ENCODE peak calls at places on chromosome 4, in five cellular contexts. I is BE2C, V is mucosa of descending colon, W is uterus, B is SK-N-SH. J is an unnamed sample.

GRCh38 chr4:26248647-26249046 is 72.2 kb upstream of the RBPJ start:
- DNase-seq in I (no peak), V (peak; percentile 63), W (peak; percentile 52), B (peak; percentile 46), J (no peak)

GRCh38 chr4:139715721-139716391 is 50.2 kb downstream of the MGST2 start:
- DNase-seq in I (no peak), V (no peak), W (no peak), B (no peak), J (no peak)

GRCh38 chr4:88533088-88533790 is 9.7 kb upstream of the PYURF start:
- DNase-seq in I (no peak), V (no peak), W (no peak), B (no peak), J (peak; percentile 64)

GRCh38 chr4:113116414-113117345 is 67.2 kb downstream of the ANK2 start:
- DNase-seq in I (peak; percentile 33), V (peak; percentile 3), W (no peak), B (no peak), J (no peak)

GRCh38 chr4:97646997-97647396 is 496.3 kb downstream of the STPG2 start:
- DNase-seq in I (peak; percentile 84), V (no peak), W (no peak), B (no peak), J (no peak)

GRCh38 chr4:178309890-178310289 is 867.7 kb upstream of the AGA start:
- DNase-seq in I (no peak), V (no peak), W (no peak), B (no peak), J (no peak)

GRCh38 chr4:139267301-139267700 is 12.7 kb downstream of the MGARP start:
- DNase-seq in I (no peak), V (no peak), W (no peak), B (no peak), J (no peak)

GRCh38 chr4:76998251-76998901 is 48.8 kb downstream of the SEPTIN11 start:
- DNase-seq in I (no peak), V (no peak), W (no peak), B (no peak), J (no peak)

GRCh38 chr4:84814100-84814750 is 152.3 kb downstream of the WDFY3 start:
- DNase-seq in I (peak; percentile 69), V (no peak), W (peak; percentile 24), B (no peak), J (no peak)

GRCh38 chr4:179831274-179831673 is 2389.0 kb upstream of the AGA start:
- DNase-seq in I (no peak), V (no peak), W (no peak), B (no peak), J (no peak)

GRCh38 chr4:83067058-83067639 is 32.2 kb downstream of the COPS4 start:
- DNase-seq in I (no peak), V (no peak), W (no peak), B (no peak), J (no peak)

GRCh38 chr4:141711211-141711610 is 74.8 kb downstream of the IL15 start:
- DNase-seq in I (peak; percentile 22), V (peak; percentile 41), W (no peak), B (no peak), J (no peak)

GRCh38 chr4:100895572-100896197 is 377.9 kb upstream of the EMCN start:
- DNase-seq in I (no peak), V (no peak), W (no peak), B (no peak), J (no peak)

GRCh38 chr4:90536408-90536807 is 409.2 kb downstream of the CCSER1 start:
- DNase-seq in I (peak; percentile 5), V (no peak), W (no peak), B (peak; percentile 10), J (no peak)

GRCh38 chr4:86223472-86223871 is 136.4 kb downstream of the MAPK10 start:
- DNase-seq in I (peak; percentile 45), V (no peak), W (no peak), B (peak; percentile 11), J (peak; percentile 90)

GRCh38 chr4:147157860-147158701 is 212.4 kb upstream of the TTC29 start:
- DNase-seq in I (peak; percentile 73), V (no peak), W (no peak), B (peak; percentile 78), J (peak; percentile 81)

GRCh38 chr4:140037353-140038030 is 116.5 kb downstream of the MAML3 start:
- DNase-seq in I (no peak), V (no peak), W (no peak), B (no peak), J (no peak)

GRCh38 chr4:8304827-8305695 is 35.5 kb downstream of the HTRA3 start:
- DNase-seq in I (peak; percentile 1), V (no peak), W (peak; percentile 4), B (no peak), J (no peak)

GRCh38 chr4:120228086-120228485 is 161.4 kb upstream of the MAD2L1 start:
- DNase-seq in I (no peak), V (no peak), W (no peak), B (no peak), J (no peak)

GRCh38 chr4:36283912-36284465 is 2.6 kb downstream of the DTHD1 start:
- DNase-seq in I (no peak), V (no peak), W (no peak), B (no peak), J (no peak)

GRCh38 chr4:151291485-151291884 is 14.5 kb downstream of the PRSS48 start:
- DNase-seq in I (no peak), V (no peak), W (no peak), B (no peak), J (no peak)

GRCh38 chr4:152415980-152416379 is 119.9 kb downstream of the FBXW7 start:
- DNase-seq in I (no peak), V (no peak), W (no peak), B (no peak), J (no peak)

GRCh38 chr4:185700048-185700447 is 111.9 kb downstream of the SORBS2 start:
- DNase-seq in I (peak; percentile 80), V (no peak), W (no peak), B (peak; percentile 33), J (no peak)

GRCh38 chr4:19030536-19030935 is 1009.0 kb upstream of the LCORL start:
- DNase-seq in I (no peak), V (no peak), W (no peak), B (no peak), J (no peak)

GRCh38 chr4:19030048-19030447 is 1008.5 kb upstream of the LCORL start:
- DNase-seq in I (no peak), V (no peak), W (no peak), B (no peak), J (no peak)

GRCh38 chr4:19025031-19025430 is 1003.5 kb upstream of the LCORL start:
- DNase-seq in I (no peak), V (no peak), W (no peak), B (no peak), J (no peak)

GRCh38 chr4:19024047-19024446 is 1002.5 kb upstream of the LCORL start:
- DNase-seq in I (no peak), V (no peak), W (no peak), B (no peak), J (no peak)

GRCh38 chr4:19026281-19026680 is 1004.7 kb upstream of the LCORL start:
- DNase-seq in I (no peak), V (no peak), W (peak; percentile 31), B (no peak), J (no peak)
- TF ChIP-seq CTCF in I (no peak), V (no peak), W (no peak), B (peak; percentile 33), J (no peak)

GRCh38 chr4:183284965-183285364 is 35.1 kb downstream of the CLDN22 start:
- DNase-seq in I (no peak), V (no peak), W (no peak), B (no peak), J (no peak)

GRCh38 chr4:183287309-183287659 is 32.8 kb downstream of the CLDN22 start:
- DNase-seq in I (no peak), V (no peak), W (no peak), B (no peak), J (no peak)

GRCh38 chr4:183287677-183288076 is 32.4 kb downstream of the CLDN22 start:
- DNase-seq in I (no peak), V (no peak), W (no peak), B (no peak), J (no peak)

GRCh38 chr4:183285886-183286285 is 34.2 kb downstream of the CLDN22 start:
- DNase-seq in I (no peak), V (no peak), W (no peak), B (no peak), J (no peak)

DNA sequence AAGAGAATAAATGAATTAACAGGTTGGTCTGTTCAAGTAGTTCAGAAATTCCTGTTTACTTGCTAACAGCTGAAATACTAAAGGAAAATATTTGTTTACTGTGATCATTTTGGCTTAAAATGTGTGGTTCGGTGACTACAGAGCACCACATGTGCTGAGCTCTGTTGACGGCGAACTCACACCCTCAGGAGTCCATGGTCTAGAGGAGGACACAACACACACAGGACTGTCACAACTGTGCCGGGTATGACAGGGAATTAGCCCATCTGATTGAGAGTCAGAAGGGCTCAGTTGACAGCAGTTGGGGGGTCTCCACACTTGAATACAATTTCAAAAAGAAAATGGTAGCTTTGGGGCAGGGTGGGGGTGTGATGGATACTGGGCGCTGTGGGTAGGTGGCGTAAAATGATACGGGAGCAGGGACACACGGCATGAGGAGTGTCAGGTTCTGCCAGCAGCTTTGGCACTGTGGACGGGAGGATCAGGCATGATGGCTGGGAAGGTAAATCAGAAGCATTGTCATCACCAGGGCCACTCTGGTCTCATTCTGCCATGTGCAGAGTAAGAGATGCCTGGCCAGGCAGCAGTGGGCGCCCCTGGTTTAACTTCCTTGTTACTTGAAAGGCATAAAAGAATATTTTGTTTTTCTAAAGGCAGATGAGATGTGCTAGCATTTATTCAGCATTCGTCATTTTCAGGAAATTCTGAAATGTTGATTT is 33.3 kb downstream of the CLDN22 start:
- DNase-seq in I (no peak), V (no peak), W (no peak), B (no peak), J (no peak)
- H3K4me1 ChIP-seq in I (no peaks in the 10 kb centered on the region), V (no peaks in the 10 kb centered on the region), W (no peaks in the 10 kb centered on the region), B (no peaks in the 10 kb centered on the region), J (no peaks in the 10 kb centered on the region)

GRCh38 chr4:99430106-99430505 is 5.0 kb downstream of the ADH7 start:
- DNase-seq in I (no peak), V (no peak), W (no peak), B (no peak), J (no peak)
- TF ChIP-seq CTCF in I (no peak), V (no peak), W (no peak), B (no peak), J (no peak)

GRCh38 chr4:57065730-57066482 is 44.3 kb downstream of the IGFBP7 start:
- DNase-seq in I (no peak), V (no peak), W (no peak), B (no peak), J (no peak)

GRCh38 chr4:57064120-57064519 is 46.1 kb downstream of the IGFBP7 start:
- DNase-seq in I (no peak), V (no peak), W (no peak), B (no peak), J (no peak)

GRCh38 chr4:57064811-57065711 is 45.1 kb downstream of the IGFBP7 start:
- DNase-seq in I (peak; percentile 19), V (peak; percentile 36), W (peak; percentile 70), B (peak; percentile 50), J (no peak)

GRCh38 chr4:57061395-57061794 is 48.8 kb downstream of the IGFBP7 start:
- DNase-seq in I (no peak), V (no peak), W (no peak), B (no peak), J (no peak)

DNA sequence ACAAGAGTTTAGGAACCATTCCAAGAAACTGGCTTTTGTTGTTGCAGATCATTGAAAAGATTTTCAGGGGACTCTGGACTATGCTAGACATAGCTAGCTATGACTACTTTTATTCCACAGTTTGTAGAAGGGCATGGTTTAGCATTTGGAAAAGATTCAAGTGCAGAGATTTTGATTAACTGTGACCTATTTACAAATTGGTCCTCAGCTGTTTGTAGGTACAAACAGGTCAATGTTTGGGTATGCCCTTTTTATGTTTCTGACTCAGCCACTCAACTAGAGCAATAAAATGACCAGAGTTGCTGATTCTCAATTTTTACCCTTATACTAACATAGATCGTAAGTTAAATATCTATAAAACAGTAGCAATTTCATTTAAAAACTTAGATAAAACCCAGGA is 46.7 kb downstream of the IGFBP7 start:
- DNase-seq in I (no peak), V (no peak), W (no peak), B (no peak), J (no peak)
- H3K4me1 ChIP-seq in I (peaks cover 13% of the 10 kb centered on the region), V (peaks cover 14% of the 10 kb centered on the region), W (no peaks in the 10 kb centered on the region), B (peaks cover 15% of the 10 kb centered on the region), J (no peaks in the 10 kb centered on the region)